ENCODE peak calls at places on chromosomes 2 and 18, in eight cellular contexts. R is nucleus accumbens; Z is fibroblast of mammary gland; H is stimulated activated CD4-positive, alpha-beta T cell treated with anti-CD3 and anti-CD28 coated beads, Interleukin-15, amount 100 ng/mL, for 24 hours; V is type B pancreatic cell; E is substantia nigra; D is GM13977; K is endothelial cell. I is an unnamed sample.

GRCh38 chr2:231673348-231673770 is 35.0 kb upstream of the PTMA start:
- DNase-seq in R (no peak), Z (no peak), H (no peak), V (no peak), E (no peak), D (no peak), K (peak), I (peak)

GRCh38 chr2:47225061-47225783 is 70.1 kb upstream of the STPG4 start:
- DNase-seq in R (no peak), Z (peak), H (no peak), V (no peak), E (no peak), D (no peak), K (no peak), I (peak)

GRCh38 chr2:85949280-85949679 is 60.5 kb upstream of the ST3GAL5 start:
- DNase-seq in R (no peak), Z (no peak), H (no peak), V (no peak), E (no peak), D (no peak), K (no peak), I (no peak)

GRCh38 chr2:28403388-28403956 is 10.8 kb downstream of the FOSL2 start:
- DNase-seq in R (no peak), Z (no peak), H (no peak), V (no peak), E (no peak), D (no peak), K (no peak), I (no peak)

GRCh38 chr2:102111823-102112222 is 30.7 kb upstream of the IL1R1 start:
- DNase-seq in R (no peak), Z (no peak), H (no peak), V (no peak), E (no peak), D (no peak), K (no peak), I (peak)

GRCh38 chr2:27118525-27119329 is at the start of gene CGREF1:
- DNase-seq in R (no peak), Z (no peak), H (peak), V (no peak), E (no peak), D (peak), K (peak), I (no peak)

GRCh38 chr2:2950403-2950952 is 427.1 kb downstream of the EIPR1 start:
- DNase-seq in R (no peak), Z (no peak), H (no peak), V (no peak), E (no peak), D (no peak), K (no peak), I (no peak)

GRCh38 chr18:77522031-77522675 is 272.5 kb downstream of the GALR1 start:
- DNase-seq in R (no peak), Z (peak), H (no peak), V (no peak), E (no peak), D (no peak), K (no peak), I (no peak)

GRCh38 chr2:85760872-85761271 is 7.1 kb downstream of the ATOH8 start:
- DNase-seq in R (no peak), Z (no peak), H (no peak), V (no peak), E (no peak), D (no peak), K (no peak), I (no peak)